ENCODE peak calls at places on chromosomes 6 and 20, in four cellular contexts. U, Q, K and F are unnamed samples. For H3F3A, the result is how much of the 10 kb centered on the place peaks cover.

GRCh38 chr6:81265106-81265505 is 487.4 kb downstream of the TENT5A start:
- DNase-seq in Q (no peak), U (no peak), K (no peak), F (no peak)

GRCh38 chr20:48066256-48066655 is 281.0 kb upstream of the SULF2 start:
- DNase-seq in Q (no peak), K (no peak), U (no peak), F (peak)

GRCh38 chr6:161168281-161168891 is 105.5 kb downstream of the AGPAT4 start:
- DNase-seq in K (peak), Q (no peak), U (peak), F (peak)

GRCh38 chr20:59082077-59082740 is 39.6 kb upstream of the PRELID3B start:
- DNase-seq in Q (no peak), K (no peak), U (no peak), F (peak)

GRCh38 chr20:41050361-41051019 is 21.9 kb downstream of the TOP1 start:
- DNase-seq in Q (no peak), K (no peak), U (no peak), F (no peak)

GRCh38 chr6:141667580-141668309 is 465.0 kb upstream of the GJE1 start:
- DNase-seq in U (no peak), Q (no peak), K (peak), F (no peak)

GRCh38 chr6:4781426-4781825 is 5.2 kb downstream of the CDYL start:
- DNase-seq in U (no peak), Q (peak), K (no peak), F (no peak)

GRCh38 chr20:40156600-40157307 is 532.3 kb downstream of the MAFB start:
- DNase-seq in Q (peak), K (no peak), U (no peak), F (no peak)

GRCh38 chr6:18397701-18398100 is 10.6 kb downstream of the RNF144B start:
- DNase-seq in K (no peak), U (no peak), Q (no peak), F (no peak)

GRCh38 chr20:50558483-50558925 is 48.3 kb downstream of the PTPN1 start:
- DNase-seq in U (no peak), Q (no peak), K (no peak), F (peak)

GRCh38 chr20:11676618-11677289 is 240.9 kb upstream of the BTBD3 start:
- DNase-seq in K (peak), U (peak), Q (peak), F (peak)

GRCh38 chr6:33316603-33317417 is 734 bp downstream of the ZBTB22 start:
- DNase-seq in U (peak), Q (no peak), K (peak), F (no peak)

GRCh38 chr6:33319939-33320314 is 2.4 kb upstream of the ZBTB22 start:
- DNase-seq in K (no peak), Q (no peak), U (no peak), F (no peak)

GRCh38 chr6:33317418-33317667 is 201 bp downstream of the ZBTB22 start:
- DNase-seq in Q (no peak), U (peak), K (no peak), F (no peak)

GRCh38 chr6:33317668-33318425 is at the start of gene ZBTB22:
- DNase-seq in K (peak), U (peak), Q (peak), F (peak)

GRCh38 chr6:33318426-33319073 is 1.0 kb upstream of the ZBTB22 start:
- DNase-seq in Q (no peak), U (peak), K (no peak), F (no peak)
- H3F3A ChIP-seq in Q (under half), U (under half), K (half or more), F (under half)

GRCh38 chr6:42988486-42989020 is 4.2 kb downstream of the PPP2R5D start:
- DNase-seq in Q (no peak), K (no peak), U (no peak), F (peak)

GRCh38 chr6:42987533-42988451 is 3.4 kb downstream of the PPP2R5D start:
- DNase-seq in K (no peak), U (no peak), Q (no peak), F (no peak)

GRCh38 chr6:42984001-42984923 is at the start of gene PPP2R5D:
- DNase-seq in Q (peak), K (peak), U (peak), F (peak)

GRCh38 chr6:42981866-42982265 is 2.5 kb upstream of the PPP2R5D start:
- DNase-seq in Q (no peak), U (no peak), K (no peak), F (no peak)

GRCh38 chr6:42984924-42985475 is 630 bp downstream of the PPP2R5D start:
- DNase-seq in Q (no peak), U (no peak), K (peak), F (peak)
- H3K27ac ChIP-seq in Q (no peak), U (peak), K (no peak), F (no peak)

GRCh38 chr20:53874104-53874503 is 196.3 kb downstream of the BCAS1 start:
- DNase-seq in U (no peak), Q (no peak), K (no peak), F (no peak)
- TF ChIP-seq EZH2phosphoT487 in U (no peak), Q (no peak), K (no peak), F (no peak)

GRCh38 chr20:62011403-62011791 is 54.3 kb downstream of the TAF4 start:
- DNase-seq in K (no peak), U (no peak), Q (no peak), F (no peak)
- H3F3A ChIP-seq in K (under half), U (under half), Q (under half), F (under half)

GRCh38 chr6:129269891-129270290 is 387.0 kb downstream of the LAMA2 start:
- DNase-seq in Q (no peak), K (no peak), U (no peak), F (no peak)
- H3K27ac ChIP-seq in Q (no peak), K (no peak), U (no peak), F (no peak)

DNA sequence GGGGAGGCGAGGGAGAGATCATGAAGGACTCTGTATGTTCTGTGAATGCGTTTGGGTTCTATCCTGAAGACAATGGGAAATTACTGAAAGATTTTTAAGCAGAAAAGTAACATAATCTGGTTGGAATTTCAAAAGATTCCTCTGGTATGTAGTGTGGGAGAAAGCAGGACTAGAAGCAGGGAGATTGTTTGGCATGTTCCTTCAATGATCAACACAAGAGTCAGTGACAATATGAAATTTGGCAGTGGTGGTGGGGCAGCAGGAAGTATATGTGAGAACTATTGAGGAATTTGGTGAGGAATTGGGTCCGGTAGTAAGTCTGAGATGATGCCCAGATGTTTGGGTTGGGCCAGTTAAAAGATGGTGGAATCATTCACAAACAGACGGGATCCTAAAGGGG is 348.7 kb downstream of the CD83 start:
- DNase-seq in K (no peak), U (no peak), Q (no peak), F (no peak)
- TF ChIP-seq EZH2phosphoT487 in K (no peak), U (no peak), Q (no peak), F (no peak)